ENCODE peak calls at places on chromosomes 12 and 14, in seven cellular contexts. One of them, this sample, is unnamed.
A peak's percentile ranks its signal among the peaks of the same experiment; 100 is the strongest.

GRCh38 chr14:72740966-72741835 is 152.7 kb downstream of the DPF3 start:
- DNase-seq in GM12878: no peak
- DNase-seq in HepG2: no peak
- DNase-seq in H1: peak; percentile 11
- DNase-seq in K562: no peak
- DNase-seq in SK-N-SH: no peak
- DNase-seq in HCT116: no peak
- DNase-seq in this sample: no peak

GRCh38 chr14:64971452-64971889 is 665 bp downstream of the RAB15 start:
- DNase-seq in K562: no peak
- DNase-seq in GM12878: no peak
- DNase-seq in H1: no peak
- DNase-seq in SK-N-SH: no peak
- DNase-seq in HepG2: no peak
- DNase-seq in HCT116: no peak
- DNase-seq in this sample: no peak

GRCh38 chr14:74621556-74621955 is 9.5 kb upstream of the LTBP2 start:
- DNase-seq in SK-N-SH: no peak
- DNase-seq in K562: no peak
- DNase-seq in HepG2: no peak
- DNase-seq in H1: no peak
- DNase-seq in GM12878: no peak
- DNase-seq in HCT116: no peak
- DNase-seq in this sample: no peak

GRCh38 chr12:53219956-53220856 is 11.8 kb downstream of the RARG start:
- DNase-seq in K562: peak; percentile 87
- DNase-seq in HepG2: peak; percentile 38
- DNase-seq in H1: peak; percentile 77
- DNase-seq in HCT116: peak; percentile 46
- DNase-seq in GM12878: no peak
- DNase-seq in SK-N-SH: peak; percentile 90
- DNase-seq in this sample: peak; percentile 77

GRCh38 chr12:39723831-39724230 is 104.2 kb upstream of the ABCD2 start:
- DNase-seq in H1: no peak
- DNase-seq in HCT116: no peak
- DNase-seq in SK-N-SH: no peak
- DNase-seq in HepG2: no peak
- DNase-seq in GM12878: no peak
- DNase-seq in K562: no peak
- DNase-seq in this sample: no peak

GRCh38 chr12:100248886-100249285 is 18.0 kb downstream of the DEPDC4 start:
- DNase-seq in K562: no peak
- DNase-seq in SK-N-SH: no peak
- DNase-seq in HepG2: no peak
- DNase-seq in H1: no peak
- DNase-seq in HCT116: no peak
- DNase-seq in GM12878: no peak
- DNase-seq in this sample: no peak

GRCh38 chr12:26473291-26473690 is 277.9 kb downstream of the SSPN start:
- DNase-seq in HepG2: no peak
- DNase-seq in HCT116: no peak
- DNase-seq in K562: no peak
- DNase-seq in SK-N-SH: no peak
- DNase-seq in GM12878: peak; percentile 84
- DNase-seq in H1: no peak
- DNase-seq in this sample: no peak

GRCh38 chr14:25904446-25904845 is 693.4 kb downstream of the NOVA1 start:
- DNase-seq in HCT116: no peak
- DNase-seq in HepG2: no peak
- DNase-seq in SK-N-SH: no peak
- DNase-seq in H1: no peak
- DNase-seq in GM12878: no peak
- DNase-seq in K562: no peak
- DNase-seq in this sample: no peak

GRCh38 chr12:112617191-112617505 is 174.4 kb upstream of the RPH3A start:
- DNase-seq in SK-N-SH: no peak
- DNase-seq in K562: no peak
- DNase-seq in H1: no peak
- DNase-seq in HepG2: no peak
- DNase-seq in HCT116: no peak
- DNase-seq in GM12878: no peak
- DNase-seq in this sample: no peak

GRCh38 chr14:20745571-20746358 is at the start of gene EDDM3A:
- DNase-seq in HCT116: no peak
- DNase-seq in HepG2: no peak
- DNase-seq in H1: no peak
- DNase-seq in SK-N-SH: no peak
- DNase-seq in GM12878: no peak
- DNase-seq in K562: no peak
- DNase-seq in this sample: no peak

GRCh38 chr12:121337416-121337815 is 14.8 kb downstream of the ANAPC5 start:
- DNase-seq in HCT116: no peak
- DNase-seq in GM12878: no peak
- DNase-seq in H1: no peak
- DNase-seq in SK-N-SH: no peak
- DNase-seq in K562: no peak
- DNase-seq in HepG2: no peak
- DNase-seq in this sample: no peak
- TF ChIP-seq JUND in HCT116: no peak
- TF ChIP-seq JUND in GM12878: no peak
- TF ChIP-seq JUND in H1: no peak
- TF ChIP-seq JUND in SK-N-SH: no peak
- TF ChIP-seq JUND in K562: no peak
- TF ChIP-seq JUND in HepG2: no peak
- TF ChIP-seq JUND in this sample: no peak

DNA sequence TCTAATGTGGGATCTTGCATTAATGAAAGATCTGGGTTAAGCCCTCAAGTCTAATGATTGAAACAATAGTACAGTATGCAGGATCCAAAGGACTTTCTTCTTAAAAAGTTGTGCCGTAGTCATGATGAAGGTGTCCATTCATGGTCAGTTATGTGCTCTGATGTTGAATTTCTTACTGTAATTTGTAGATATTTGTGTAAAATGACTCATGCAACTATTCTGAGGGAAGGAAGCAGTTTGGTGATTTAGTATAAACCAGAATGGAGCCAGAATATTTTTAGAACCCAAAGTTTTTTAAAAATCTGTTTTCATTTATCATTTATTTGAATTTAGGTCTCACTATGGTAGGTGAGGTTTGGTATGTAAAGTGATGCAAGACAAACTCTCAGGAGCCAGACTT is 151.2 kb downstream of the AKAP6 start:
- DNase-seq in H1: no peak
- DNase-seq in GM12878: no peak
- DNase-seq in K562: no peak
- DNase-seq in HCT116: no peak
- DNase-seq in HepG2: no peak
- DNase-seq in SK-N-SH: no peak
- DNase-seq in this sample: no peak
- TF ChIP-seq JUND in H1: no peak
- TF ChIP-seq JUND in GM12878: no peak
- TF ChIP-seq JUND in K562: no peak
- TF ChIP-seq JUND in HCT116: no peak
- TF ChIP-seq JUND in HepG2: no peak
- TF ChIP-seq JUND in SK-N-SH: peak; percentile 66
- TF ChIP-seq JUND in this sample: no peak

GRCh38 chr12:133231001-133231400 is 4.7 kb downstream of the ANHX start:
- DNase-seq in SK-N-SH: no peak
- DNase-seq in GM12878: no peak
- DNase-seq in K562: no peak
- DNase-seq in HepG2: no peak
- DNase-seq in HCT116: no peak
- DNase-seq in H1: no peak
- DNase-seq in this sample: no peak
- TF ChIP-seq JUND in SK-N-SH: no peak
- TF ChIP-seq JUND in GM12878: no peak
- TF ChIP-seq JUND in K562: no peak
- TF ChIP-seq JUND in HepG2: no peak
- TF ChIP-seq JUND in HCT116: no peak
- TF ChIP-seq JUND in H1: no peak
- TF ChIP-seq JUND in this sample: no peak

DNA sequence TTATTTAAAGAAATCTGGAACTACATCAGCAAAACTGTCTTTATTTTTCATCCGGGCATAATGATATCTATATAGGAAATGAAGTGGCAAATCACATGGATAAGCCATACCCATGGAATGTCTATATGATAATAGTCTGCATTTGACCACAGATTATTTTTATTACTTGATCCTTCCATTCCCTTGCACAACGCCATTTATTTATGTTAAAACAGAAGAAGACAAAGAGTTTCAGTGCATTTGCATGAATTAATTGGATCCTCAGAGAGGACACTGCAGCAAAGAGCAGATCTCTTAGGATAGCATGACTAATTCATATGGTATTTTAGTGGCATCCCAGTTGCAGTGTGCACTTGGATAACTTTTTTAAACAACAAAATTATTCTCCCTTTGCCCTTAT is 345.0 kb downstream of the CCDC91 start:
- DNase-seq in HCT116: no peak
- DNase-seq in H1: no peak
- DNase-seq in K562: no peak
- DNase-seq in SK-N-SH: no peak
- DNase-seq in GM12878: no peak
- DNase-seq in HepG2: no peak
- DNase-seq in this sample: no peak
- TF ChIP-seq JUND in HCT116: no peak
- TF ChIP-seq JUND in H1: no peak
- TF ChIP-seq JUND in K562: no peak
- TF ChIP-seq JUND in SK-N-SH: peak; percentile 82
- TF ChIP-seq JUND in GM12878: no peak
- TF ChIP-seq JUND in HepG2: no peak
- TF ChIP-seq JUND in this sample: no peak

DNA sequence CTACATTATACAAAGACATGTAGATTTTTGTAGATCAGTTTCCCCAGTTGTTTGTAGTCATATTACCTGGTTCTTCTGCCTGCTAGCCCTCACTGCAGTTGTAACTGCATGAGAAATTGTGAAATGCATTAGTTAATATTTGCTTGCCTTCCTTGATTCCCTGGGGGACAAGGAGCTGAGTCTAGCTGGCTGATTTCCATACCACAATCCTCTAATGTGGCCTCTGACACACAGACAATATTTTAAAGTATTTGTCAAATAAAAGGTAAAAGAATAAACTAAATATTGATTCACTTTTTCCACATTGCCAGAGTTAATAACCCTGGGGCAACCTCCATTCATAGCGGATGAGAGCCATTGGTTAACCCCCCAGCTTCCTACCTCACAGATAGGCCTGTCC is 128.8 kb upstream of the TMEM132C start:
- DNase-seq in SK-N-SH: no peak
- DNase-seq in HCT116: no peak
- DNase-seq in GM12878: no peak
- DNase-seq in HepG2: no peak
- DNase-seq in K562: no peak
- DNase-seq in H1: no peak
- DNase-seq in this sample: no peak
- TF ChIP-seq JUND in SK-N-SH: no peak
- TF ChIP-seq JUND in HCT116: no peak
- TF ChIP-seq JUND in GM12878: no peak
- TF ChIP-seq JUND in HepG2: no peak
- TF ChIP-seq JUND in K562: no peak
- TF ChIP-seq JUND in H1: no peak
- TF ChIP-seq JUND in this sample: no peak

DNA sequence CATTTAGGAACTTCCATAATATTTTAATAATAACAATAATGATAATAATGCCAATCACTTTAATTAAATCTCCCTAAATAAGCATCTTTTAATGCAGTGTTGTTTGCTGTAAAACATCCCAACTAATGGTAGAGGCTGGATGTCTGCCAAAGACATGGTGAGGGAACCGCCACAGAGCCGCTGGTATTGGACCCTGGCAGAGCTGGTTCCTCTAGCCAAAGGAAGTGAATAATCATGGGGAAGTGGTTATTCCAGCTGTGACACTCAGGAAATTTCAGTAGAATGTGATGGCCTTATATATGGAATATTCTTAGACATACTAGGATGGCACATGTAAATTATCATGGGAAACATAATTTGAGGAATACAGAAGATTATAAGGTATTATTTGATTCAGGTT is 483.2 kb downstream of the ZFP36L1 start:
- DNase-seq in SK-N-SH: no peak
- DNase-seq in K562: no peak
- DNase-seq in HCT116: no peak
- DNase-seq in GM12878: no peak
- DNase-seq in H1: no peak
- DNase-seq in HepG2: no peak
- DNase-seq in this sample: no peak
- TF ChIP-seq JUND in SK-N-SH: no peak
- TF ChIP-seq JUND in K562: no peak
- TF ChIP-seq JUND in HCT116: no peak
- TF ChIP-seq JUND in GM12878: no peak
- TF ChIP-seq JUND in H1: no peak
- TF ChIP-seq JUND in HepG2: no peak
- TF ChIP-seq JUND in this sample: no peak

This sample was measured in T47D.